ENCODE peak calls at places on chromosomes 4 and X, in nine cellular contexts. P, G, H, K, W, A, E, U and D are unnamed samples.

GRCh38 chr4:3463556-3464348 is 646 bp downstream of the DOK7 start:
- DNase-seq in P (no peak), G (no peak), H (no peak), K (no peak), W (no peak), A (no peak), E (no peak), U (no peak), D (no peak)

GRCh38 chr4:159334461-159334860 is 231.6 kb downstream of the RAPGEF2 start:
- DNase-seq in P (no peak), G (no peak), H (no peak), K (no peak), W (no peak), A (no peak), E (no peak), U (no peak), D (no peak)

GRCh38 chr4:168200685-168201084 is 108.3 kb downstream of the ANXA10 start:
- DNase-seq in P (no peak), G (no peak), H (no peak), K (no peak), W (no peak), A (no peak), E (no peak), U (no peak), D (no peak)

GRCh38 chrX:40105791-40106676 is 8.3 kb upstream of the BCOR start:
- DNase-seq in P (peak; percentile 71), G (peak; percentile 66), H (peak; percentile 71), K (no peak), W (no peak), A (no peak), E (peak; percentile 59), U (peak; percentile 80), D (peak; percentile 57)

GRCh38 chr4:113837397-113837796 is 75.9 kb upstream of the CAMK2D start:
- DNase-seq in P (no peak), G (no peak), H (no peak), K (no peak), W (peak; percentile 50), A (peak; percentile 82), E (no peak), U (no peak), D (no peak)

GRCh38 chr4:181645489-181645888 is 597.7 kb upstream of the TENM3 start:
- DNase-seq in P (no peak), G (no peak), H (no peak), K (no peak), W (no peak), A (no peak), E (no peak), U (no peak), D (no peak)

GRCh38 chr4:86280246-86280645 is 79.6 kb downstream of the MAPK10 start:
- DNase-seq in P (no peak), G (no peak), H (no peak), K (no peak), W (no peak), A (no peak), E (no peak), U (no peak), D (no peak)

GRCh38 chrX:100645106-100645505 is 1.1 kb downstream of the SRPX2 start:
- DNase-seq in P (no peak), G (no peak), H (no peak), K (no peak), W (no peak), A (no peak), E (no peak), U (no peak), D (no peak)

GRCh38 chr4:828641-829271 is 2.8 kb upstream of the CPLX1 start:
- DNase-seq in P (no peak), G (no peak), H (no peak), K (no peak), W (no peak), A (peak; percentile 9), E (no peak), U (no peak), D (peak; percentile 58)

GRCh38 chr4:20422398-20422797 is 170.7 kb downstream of the SLIT2 start:
- DNase-seq in P (peak; percentile 47), G (no peak), H (peak; percentile 59), K (no peak), W (no peak), A (no peak), E (no peak), U (peak; percentile 49), D (peak; percentile 71)

GRCh38 chr4:2788532-2789103 is 4.3 kb upstream of the SH3BP2 start:
- DNase-seq in P (no peak), G (no peak), H (no peak), K (no peak), W (no peak), A (no peak), E (no peak), U (no peak), D (no peak)

GRCh38 chr4:144181386-144181785 is 40.9 kb upstream of the GYPA start:
- DNase-seq in P (no peak), G (no peak), H (no peak), K (no peak), W (no peak), A (no peak), E (no peak), U (no peak), D (no peak)

GRCh38 chrX:39759526-39760224 is 338.1 kb downstream of the BCOR start:
- DNase-seq in P (no peak), G (no peak), H (peak; percentile 42), K (no peak), W (no peak), A (peak; percentile 33), E (no peak), U (no peak), D (peak; percentile 23)

GRCh38 chr4:75490155-75490554 is 24.0 kb downstream of the RCHY1 start:
- DNase-seq in P (no peak), G (peak; percentile 4), H (no peak), K (no peak), W (no peak), A (no peak), E (no peak), U (no peak), D (no peak)

GRCh38 chrX:129493643-129494042 is 29.6 kb downstream of the SMARCA1 start:
- DNase-seq in P (no peak), G (no peak), H (no peak), K (no peak), W (no peak), A (peak; percentile 47), E (no peak), U (no peak), D (no peak)

GRCh38 chrX:31337332-31337731 is 265.5 kb upstream of the FTHL17 start:
- DNase-seq in P (no peak), G (no peak), H (no peak), K (no peak), W (no peak), A (no peak), E (no peak), U (no peak), D (no peak)

GRCh38 chr4:150867148-150867547 is 147.9 kb downstream of the LRBA start:
- DNase-seq in P (peak; percentile 74), G (peak; percentile 63), H (peak; percentile 33), K (no peak), W (peak; percentile 52), A (peak; percentile 38), E (no peak), U (peak; percentile 58), D (no peak)

GRCh38 chr4:47798165-47798564 is 39.7 kb downstream of the CORIN start:
- DNase-seq in P (no peak), G (no peak), H (no peak), K (no peak), W (no peak), A (no peak), E (no peak), U (no peak), D (no peak)

GRCh38 chr4:26885912-26886274 is 25.3 kb downstream of the STIM2 start:
- DNase-seq in P (peak; percentile 74), G (no peak), H (no peak), K (no peak), W (no peak), A (no peak), E (no peak), U (peak; percentile 70), D (no peak)

GRCh38 chr4:55291227-55291629 is 54.8 kb upstream of the SRD5A3 start:
- DNase-seq in P (no peak), G (no peak), H (no peak), K (no peak), W (no peak), A (peak; percentile 28), E (no peak), U (no peak), D (no peak)

GRCh38 chrX:45849261-45849660 is 648.6 kb upstream of the DIPK2B start:
- DNase-seq in P (peak; percentile 25), G (peak; percentile 26), H (no peak), K (no peak), W (peak; percentile 67), A (peak; percentile 57), E (no peak), U (peak; percentile 38), D (no peak)

GRCh38 chr4:56434599-56435000 is 815 bp downstream of the PPAT start:
- DNase-seq in P (no peak), G (no peak), H (no peak), K (no peak), W (no peak), A (peak; percentile 45), E (no peak), U (no peak), D (no peak)

GRCh38 chr4:78552398-78553396 is 1.1 kb downstream of the ANXA3 start:
- DNase-seq in P (no peak), G (peak; percentile 0), H (no peak), K (no peak), W (no peak), A (no peak), E (no peak), U (no peak), D (peak; percentile 48)

GRCh38 chr4:95095352-95095974 is 337.7 kb downstream of the BMPR1B start:
- DNase-seq in P (no peak), G (no peak), H (no peak), K (no peak), W (no peak), A (no peak), E (no peak), U (no peak), D (no peak)

GRCh38 chr4:151600432-151600831 is 160.4 kb downstream of the GATB start:
- DNase-seq in P (no peak), G (no peak), H (no peak), K (no peak), W (no peak), A (peak; percentile 5), E (no peak), U (no peak), D (no peak)

GRCh38 chrX:13906103-13906502 is 89.2 kb upstream of the GPM6B start:
- DNase-seq in P (no peak), G (peak; percentile 76), H (no peak), K (no peak), W (no peak), A (no peak), E (peak; percentile 31), U (no peak), D (no peak)

GRCh38 chr4:10223782-10224181 is 107.2 kb upstream of the WDR1 start:
- DNase-seq in P (no peak), G (no peak), H (no peak), K (no peak), W (no peak), A (no peak), E (no peak), U (no peak), D (no peak)

GRCh38 chrX:3312109-3312508 is 34.3 kb downstream of the MXRA5 start:
- DNase-seq in P (no peak), G (no peak), H (no peak), K (no peak), W (no peak), A (no peak), E (no peak), U (no peak), D (no peak)

GRCh38 chr4:107561481-107561880 is 158.6 kb downstream of the PAPSS1 start:
- DNase-seq in P (no peak), G (no peak), H (no peak), K (no peak), W (no peak), A (no peak), E (no peak), U (no peak), D (no peak)

GRCh38 chrX:108134724-108135123 is 43.1 kb downstream of the ATG4A start:
- DNase-seq in P (no peak), G (no peak), H (no peak), K (no peak), W (no peak), A (no peak), E (no peak), U (no peak), D (peak; percentile 20)

GRCh38 chrX:47501226-47502071 is 18.4 kb upstream of the ZNF41 start:
- DNase-seq in P (no peak), G (no peak), H (no peak), K (no peak), W (no peak), A (peak; percentile 66), E (no peak), U (no peak), D (no peak)